ENCODE peak calls at places on chromosomes 7 and 10, in ten cellular contexts. U, F, L, X, I, K, Z, S, O and A are unnamed samples.

GRCh38 chr10:131161087-131161486 is 150.4 kb downstream of the TCERG1L start:
- DNase-seq in U (no peak), F (no peak), L (no peak), X (no peak), I (no peak), K (no peak), Z (no peak), S (no peak), O (no peak), A (no peak)

GRCh38 chr10:114042895-114043531 is 653 bp upstream of the ADRB1 start:
- DNase-seq in U (no peak), F (no peak), L (no peak), X (peak), I (peak), K (peak), Z (peak), S (no peak), O (peak), A (no peak)

GRCh38 chr7:96075510-96076349 is 246.2 kb downstream of the SLC25A13 start:
- DNase-seq in U (peak), F (peak), L (peak), X (peak), I (peak), K (peak), Z (peak), S (peak), O (peak), A (peak)

GRCh38 chr7:91953618-91954017 is 13.0 kb downstream of the AKAP9 start:
- DNase-seq in U (no peak), F (peak), L (no peak), X (peak), I (no peak), K (no peak), Z (peak), S (no peak), O (no peak), A (no peak)

GRCh38 chr7:84085147-84085546 is 109.4 kb downstream of the SEMA3A start:
- DNase-seq in U (peak), F (no peak), L (peak), X (peak), I (no peak), K (no peak), Z (no peak), S (no peak), O (no peak), A (peak)

GRCh38 chr7:141475678-141476077 is 75.5 kb upstream of the AGK start:
- DNase-seq in U (no peak), F (no peak), L (no peak), X (no peak), I (no peak), K (no peak), Z (no peak), S (no peak), O (no peak), A (no peak)

GRCh38 chr10:6019796-6020195 is 42.4 kb downstream of the IL2RA start:
- DNase-seq in U (no peak), F (no peak), L (no peak), X (no peak), I (no peak), K (no peak), Z (no peak), S (no peak), O (no peak), A (no peak)

GRCh38 chr10:71878327-71879034 is 27.4 kb upstream of the PSAP start:
- DNase-seq in U (no peak), F (no peak), L (no peak), X (no peak), I (peak), K (no peak), Z (no peak), S (no peak), O (no peak), A (no peak)

GRCh38 chr7:56079450-56080185 is 13.1 kb downstream of the PHKG1 start:
- DNase-seq in U (no peak), F (no peak), L (peak), X (no peak), I (peak), K (peak), Z (peak), S (peak), O (peak), A (peak)

GRCh38 chr7:427506-428103 is 92.0 kb downstream of the PDGFA start:
- DNase-seq in U (no peak), F (no peak), L (no peak), X (no peak), I (no peak), K (no peak), Z (no peak), S (no peak), O (no peak), A (no peak)

GRCh38 chr7:94452257-94452656 is 57.4 kb upstream of the CASD1 start:
- DNase-seq in U (no peak), F (no peak), L (no peak), X (no peak), I (no peak), K (no peak), Z (no peak), S (no peak), O (no peak), A (no peak)

GRCh38 chr10:25101466-25101865 is 73.3 kb upstream of the GPR158 start:
- DNase-seq in U (no peak), F (no peak), L (no peak), X (no peak), I (no peak), K (no peak), Z (no peak), S (no peak), O (no peak), A (no peak)

GRCh38 chr10:59752278-59752940 is 846 bp downstream of the MRLN start:
- DNase-seq in U (no peak), F (no peak), L (no peak), X (no peak), I (no peak), K (no peak), Z (no peak), S (no peak), O (no peak), A (no peak)

GRCh38 chr7:123594813-123595241 is 6.8 kb upstream of the ASB15 start:
- DNase-seq in U (no peak), F (no peak), L (no peak), X (no peak), I (peak), K (no peak), Z (no peak), S (no peak), O (peak), A (no peak)

GRCh38 chr7:147053761-147054160 is 937.2 kb downstream of the CNTNAP2 start:
- DNase-seq in U (no peak), F (no peak), L (no peak), X (no peak), I (no peak), K (no peak), Z (no peak), S (no peak), O (no peak), A (no peak)

GRCh38 chr7:92953657-92954056 is 117.3 kb upstream of the CDK6 start:
- DNase-seq in U (no peak), F (no peak), L (peak), X (no peak), I (no peak), K (no peak), Z (no peak), S (no peak), O (no peak), A (no peak)

GRCh38 chr7:12474035-12474434 is 70.4 kb upstream of the VWDE start:
- DNase-seq in U (no peak), F (no peak), L (no peak), X (no peak), I (no peak), K (no peak), Z (no peak), S (no peak), O (no peak), A (no peak)

GRCh38 chr10:126921974-126922525 is 16.8 kb downstream of the DOCK1 start:
- DNase-seq in U (peak), F (no peak), L (peak), X (peak), I (no peak), K (no peak), Z (no peak), S (no peak), O (no peak), A (peak)

GRCh38 chr10:124259139-124259825 is 159.4 kb downstream of the OAT start:
- DNase-seq in U (no peak), F (peak), L (peak), X (no peak), I (peak), K (no peak), Z (peak), S (no peak), O (no peak), A (no peak)

GRCh38 chr7:123026251-123026650 is 30.8 kb upstream of the TAS2R16 start:
- DNase-seq in U (no peak), F (no peak), L (no peak), X (no peak), I (no peak), K (no peak), Z (no peak), S (no peak), O (no peak), A (no peak)

GRCh38 chr7:93968911-93969620 is 35.1 kb downstream of the BET1 start:
- DNase-seq in U (no peak), F (no peak), L (no peak), X (no peak), I (no peak), K (no peak), Z (no peak), S (no peak), O (no peak), A (no peak)

GRCh38 chr7:29343379-29343778 is 148.8 kb downstream of the CHN2 start:
- DNase-seq in U (no peak), F (no peak), L (no peak), X (no peak), I (no peak), K (no peak), Z (no peak), S (no peak), O (no peak), A (no peak)

GRCh38 chr7:149817836-149818535 is 20.2 kb upstream of the ZNF862 start:
- DNase-seq in U (no peak), F (no peak), L (no peak), X (no peak), I (peak), K (no peak), Z (no peak), S (no peak), O (no peak), A (no peak)

GRCh38 chr10:24344279-24344678 is 135.3 kb downstream of the KIAA1217 start:
- DNase-seq in U (peak), F (no peak), L (peak), X (peak), I (no peak), K (no peak), Z (peak), S (no peak), O (no peak), A (peak)

GRCh38 chr7:117281562-117281961 is 41.3 kb downstream of the WNT2 start:
- DNase-seq in U (no peak), F (no peak), L (no peak), X (peak), I (no peak), K (no peak), Z (no peak), S (no peak), O (no peak), A (no peak)

GRCh38 chr7:129530881-129531391 is 28.6 kb downstream of the SMKR1 start:
- DNase-seq in U (peak), F (no peak), L (peak), X (peak), I (no peak), K (no peak), Z (no peak), S (no peak), O (no peak), A (peak)

GRCh38 chr10:30441974-30442606 is 8.1 kb downstream of the MAP3K8 start:
- DNase-seq in U (no peak), F (no peak), L (no peak), X (no peak), I (no peak), K (no peak), Z (no peak), S (no peak), O (no peak), A (no peak)

GRCh38 chr10:78688221-78688944 is 380.4 kb upstream of the ZMIZ1 start:
- DNase-seq in U (no peak), F (no peak), L (no peak), X (no peak), I (no peak), K (no peak), Z (peak), S (no peak), O (no peak), A (no peak)

GRCh38 chr10:108787932-108788331 is 1135.4 kb downstream of the XPNPEP1 start:
- DNase-seq in U (no peak), F (no peak), L (no peak), X (no peak), I (no peak), K (no peak), Z (no peak), S (no peak), O (no peak), A (peak)

GRCh38 chr7:54643064-54643463 is 100.9 kb downstream of the VSTM2A start:
- DNase-seq in U (no peak), F (no peak), L (no peak), X (no peak), I (no peak), K (no peak), Z (no peak), S (no peak), O (no peak), A (no peak)

GRCh38 chr7:100693312-100694195 is 496 bp downstream of the GIGYF1 start:
- DNase-seq in U (no peak), F (no peak), L (no peak), X (no peak), I (peak), K (no peak), Z (peak), S (no peak), O (peak), A (no peak)

GRCh38 chr7:147305827-147306226 is 1189.2 kb downstream of the CNTNAP2 start:
- DNase-seq in U (no peak), F (no peak), L (no peak), X (no peak), I (no peak), K (no peak), Z (no peak), S (no peak), O (no peak), A (no peak)

GRCh38 chr10:87668324-87669054 is 8.8 kb downstream of the PAPSS2 start:
- DNase-seq in U (no peak), F (no peak), L (no peak), X (no peak), I (no peak), K (no peak), Z (no peak), S (no peak), O (no peak), A (no peak)

GRCh38 chr10:59971915-59972314 is 65.6 kb upstream of the CCDC6 start:
- DNase-seq in U (no peak), F (no peak), L (no peak), X (peak), I (no peak), K (no peak), Z (peak), S (no peak), O (no peak), A (no peak)

GRCh38 chr10:79442171-79443040 is 3.0 kb downstream of the ZCCHC24 start:
- DNase-seq in U (no peak), F (no peak), L (no peak), X (no peak), I (no peak), K (peak), Z (no peak), S (peak), O (no peak), A (no peak)

GRCh38 chr10:132628966-132629900 is 91.6 kb downstream of the INPP5A start:
- DNase-seq in U (no peak), F (no peak), L (no peak), X (no peak), I (no peak), K (peak), Z (no peak), S (peak), O (no peak), A (no peak)

GRCh38 chr10:100014129-100014762 is 4.5 kb upstream of the DNMBP start:
- DNase-seq in U (no peak), F (peak), L (no peak), X (no peak), I (no peak), K (no peak), Z (no peak), S (no peak), O (no peak), A (no peak)

GRCh38 chr7:149209518-149210269 is 14.3 kb downstream of the ZNF282 start:
- DNase-seq in U (no peak), F (peak), L (peak), X (peak), I (peak), K (no peak), Z (peak), S (no peak), O (peak), A (peak)

GRCh38 chr10:100345570-100346330 is 1.3 kb upstream of the SCD start:
- DNase-seq in U (no peak), F (no peak), L (peak), X (peak), I (no peak), K (no peak), Z (no peak), S (no peak), O (no peak), A (peak)

DNA sequence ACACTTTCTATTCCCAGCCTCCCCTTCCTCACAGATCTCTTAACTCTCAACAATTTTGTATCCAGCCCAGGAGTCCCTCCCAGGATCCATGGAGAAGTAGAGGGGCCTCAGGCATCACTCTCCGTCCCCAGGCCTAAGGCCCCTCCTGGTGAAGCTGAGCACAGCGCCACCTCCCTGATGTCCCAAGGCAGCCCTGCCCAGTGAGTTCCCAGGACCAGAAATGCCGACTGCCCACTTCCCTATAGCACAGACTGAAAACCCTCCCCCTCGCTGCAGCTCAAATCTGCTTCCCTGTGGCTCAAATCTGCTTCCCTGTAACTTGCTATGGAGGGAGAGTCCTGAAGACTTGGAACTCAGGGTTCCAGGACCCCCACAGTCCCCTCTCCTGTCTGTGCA is 35.6 kb downstream of the YKT6 start:
- DNase-seq in U (no peak), F (no peak), L (no peak), X (no peak), I (no peak), K (no peak), Z (peak), S (no peak), O (no peak), A (no peak)
- TF ChIP-seq CTCF in U (no peak), F (no peak), L (no peak), X (peak), I (no peak), K (no peak), Z (peak), S (no peak), O (no peak), A (peak)

GRCh38 chr7:68958571-68958970 is 639.7 kb upstream of the AUTS2 start:
- DNase-seq in U (no peak), F (no peak), L (no peak), X (no peak), I (no peak), K (no peak), Z (no peak), S (no peak), O (no peak), A (no peak)
- TF ChIP-seq CTCF in U (no peak), F (no peak), L (no peak), X (no peak), I (no peak), K (no peak), Z (no peak), S (no peak), O (no peak), A (no peak)

GRCh38 chr7:110534241-110534931 is 556.5 kb upstream of the LRRN3 start:
- DNase-seq in U (peak), F (no peak), L (peak), X (peak), I (no peak), K (no peak), Z (peak), S (no peak), O (no peak), A (peak)
- TF ChIP-seq CTCF in U (peak), F (no peak), L (no peak), X (peak), I (no peak), K (no peak), Z (no peak), S (no peak), O (no peak), A (peak)

DNA sequence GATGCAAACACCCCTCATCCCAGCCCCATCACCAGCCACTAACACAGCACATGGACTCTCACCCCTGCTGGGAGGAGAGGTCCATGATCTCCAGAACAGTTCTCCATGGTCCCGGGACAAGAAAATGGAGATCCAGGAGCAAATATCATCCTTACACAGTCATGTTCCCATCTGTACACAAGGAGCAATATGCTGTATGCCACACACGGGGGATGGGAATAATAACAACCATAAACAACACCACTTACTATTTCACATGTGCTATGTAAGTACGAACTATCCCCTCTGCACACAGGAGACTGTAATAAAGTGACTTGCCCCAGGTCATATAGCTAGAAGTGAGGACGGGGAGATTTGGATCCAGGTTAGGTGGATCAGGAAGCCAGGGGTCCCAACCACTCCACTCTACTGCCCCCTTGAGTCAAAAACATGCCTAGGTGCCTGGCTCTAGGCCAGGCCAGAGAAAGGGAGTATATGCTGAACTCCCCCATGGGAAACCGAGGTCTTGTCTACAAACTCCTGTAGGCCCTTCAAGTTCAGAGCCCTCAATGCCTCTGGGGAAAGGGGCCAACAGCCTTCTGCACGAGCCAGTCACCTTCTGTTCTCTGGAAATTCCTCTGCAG is 34.1 kb downstream of the LRRC20 start:
- DNase-seq in U (no peak), F (peak), L (no peak), X (peak), I (no peak), K (no peak), Z (peak), S (no peak), O (peak), A (no peak)
- TF ChIP-seq CTCF in U (peak), F (peak), L (peak), X (peak), I (peak), K (peak), Z (peak), S (peak), O (peak), A (peak)

DNA sequence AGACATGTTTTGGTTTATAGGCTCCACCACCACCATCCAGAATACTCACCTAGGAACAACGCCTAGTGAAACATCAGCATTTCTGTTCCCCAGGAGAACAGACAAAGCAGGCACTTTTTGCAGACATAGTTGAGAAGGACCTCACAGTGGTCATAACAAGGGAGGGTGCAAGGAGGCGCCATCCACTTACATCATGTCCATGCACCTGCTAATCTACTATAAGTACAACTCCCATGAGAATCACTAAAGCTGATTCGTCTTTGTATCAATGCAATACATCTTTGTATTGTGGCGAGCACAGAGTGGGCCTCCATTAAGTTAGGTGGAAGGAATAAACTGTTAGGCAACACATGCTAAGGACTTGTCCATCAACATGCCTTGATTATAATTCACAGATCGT is 207.1 kb downstream of the KCNMA1 start:
- DNase-seq in U (no peak), F (no peak), L (no peak), X (no peak), I (no peak), K (no peak), Z (no peak), S (no peak), O (no peak), A (no peak)
- TF ChIP-seq CTCF in U (no peak), F (no peak), L (no peak), X (no peak), I (no peak), K (no peak), Z (no peak), S (no peak), O (no peak), A (no peak)